ENCODE peak calls at places on chromosomes 5 and 9, in nine cellular contexts. J, Y, D, M, T, B, C, K and V are unnamed samples.
A peak's percentile ranks its signal among the peaks of the same experiment; 100 is the strongest.

GRCh38 chr5:6256901-6257300 is 121.4 kb downstream of the MED10 start:
- DNase-seq in C (no peak), Y (no peak), B (no peak), D (no peak), M (no peak), J (no peak), T (no peak), K (no peak), V (no peak)

GRCh38 chr9:113622600-113623400 is 159.3 kb downstream of the RGS3 start:
- DNase-seq in J (no peak), K (no peak), T (peak; percentile 84), D (no peak), C (no peak), B (peak; percentile 82), Y (peak; percentile 81), M (no peak), V (no peak)

GRCh38 chr5:94218374-94218773 is 400.0 kb downstream of the KIAA0825 start:
- DNase-seq in K (no peak), J (no peak), M (no peak), D (no peak), T (peak; percentile 7), B (peak; percentile 79), Y (peak; percentile 81), C (no peak), V (no peak)

GRCh38 chr9:38022995-38023394 is 46.0 kb downstream of the SHB start:
- DNase-seq in K (peak; percentile 9), C (peak; percentile 82), D (no peak), Y (no peak), T (no peak), J (peak; percentile 89), M (no peak), B (no peak), V (no peak)

GRCh38 chr5:112921031-112921832 is 795 bp downstream of the REEP5 start:
- DNase-seq in K (no peak), D (no peak), C (peak; percentile 73), Y (peak; percentile 88), M (peak; percentile 54), J (peak; percentile 51), B (peak; percentile 54), T (peak; percentile 51), V (peak; percentile 41)

GRCh38 chr9:96176901-96177718 is 124.9 kb downstream of the HSD17B3 start:
- DNase-seq in K (no peak), J (peak; percentile 3), M (no peak), T (no peak), Y (no peak), B (peak; percentile 0), D (no peak), C (peak; percentile 74), V (no peak)

GRCh38 chr5:122306461-122306860 is 5.6 kb upstream of the SNCAIP start:
- DNase-seq in K (no peak), C (no peak), D (no peak), M (no peak), B (no peak), J (no peak), T (no peak), Y (no peak), V (no peak)

GRCh38 chr9:92184041-92184564 is 68.9 kb upstream of the SPTLC1 start:
- DNase-seq in Y (no peak), J (no peak), K (no peak), D (no peak), M (no peak), C (no peak), T (no peak), B (no peak), V (no peak)

GRCh38 chr9:35696520-35697215 is 6.9 kb upstream of the TPM2 start:
- DNase-seq in D (no peak), Y (peak; percentile 68), B (peak; percentile 56), T (peak; percentile 45), C (peak; percentile 83), M (peak; percentile 49), J (peak; percentile 58), K (no peak), V (peak; percentile 43)

GRCh38 chr9:63728287-63728686 is 1556.7 kb downstream of the FOXD4L5 start:
- DNase-seq in Y (no peak), D (no peak), M (no peak), C (no peak), J (no peak), B (no peak), T (no peak), K (no peak), V (no peak)

GRCh38 chr9:111634860-111635259 is 3.7 kb downstream of the DNAJC25 start:
- DNase-seq in B (no peak), J (no peak), M (no peak), K (no peak), T (no peak), C (no peak), D (no peak), Y (no peak), V (no peak)

GRCh38 chr9:87675906-87676515 is 49.9 kb upstream of the CTSL start:
- DNase-seq in C (peak; percentile 44), Y (no peak), K (no peak), M (no peak), B (no peak), D (no peak), J (no peak), T (no peak), V (no peak)

GRCh38 chr5:109885205-109885604 is 195.5 kb downstream of the MAN2A1 start:
- DNase-seq in T (no peak), J (no peak), K (no peak), D (no peak), Y (no peak), B (no peak), M (no peak), C (no peak), V (no peak)